ENCODE peak calls at places on chromosomes 7 and 10, in five cellular contexts. L is Peyer's patch; Y is stimulated activated effector memory CD8-positive, alpha-beta T cell treated with anti-CD3 and anti-CD28 coated beads, Interleukin-12 subunit alpha, Interleukin-12 subunit beta, amount 100 ng/mL, for 72 hours; B is GM12892; P is dermis microvascular lymphatic vessel endothelial cell. N is an unnamed sample.

GRCh38 chr7:2100278-2101205 is 132.2 kb downstream of the MAD1L1 start:
- DNase-seq in Y (no peak), L (no peak), B (peak; percentile 63), P (no peak), N (peak; percentile 70)

GRCh38 chr7:89623018-89623672 is 531.1 kb upstream of the STEAP1 start:
- DNase-seq in L (no peak), Y (no peak), B (no peak), P (peak; percentile 12), N (no peak)

GRCh38 chr10:100114460-100114859 is 32.8 kb upstream of the CPN1 start:
- DNase-seq in L (no peak), P (no peak), Y (no peak), B (no peak), N (no peak)

GRCh38 chr10:103238506-103239252 is 7.0 kb upstream of the RPEL1 start:
- DNase-seq in Y (no peak), P (no peak), L (peak; percentile 75), B (no peak), N (no peak)

GRCh38 chr7:127983804-127984332 is 47.4 kb downstream of the LRRC4 start:
- DNase-seq in P (no peak), B (no peak), Y (no peak), L (no peak), N (no peak)

GRCh38 chr7:30585675-30586074 is 9.0 kb upstream of the GARS1 start:
- DNase-seq in B (no peak), L (no peak), P (no peak), Y (no peak), N (no peak)

GRCh38 chr7:129530881-129531391 is 28.6 kb downstream of the SMKR1 start:
- DNase-seq in P (peak; percentile 92), B (no peak), L (no peak), Y (peak; percentile 64), N (no peak)

GRCh38 chr10:79328737-79329504 is 18.3 kb upstream of the PPIF start:
- DNase-seq in B (no peak), L (peak; percentile 72), P (no peak), Y (no peak), N (no peak)

GRCh38 chr7:142323706-142324105 is 65.8 kb upstream of the PRSS58 start:
- DNase-seq in Y (peak; percentile 59), P (peak; percentile 45), B (no peak), L (peak; percentile 58), N (no peak)

GRCh38 chr7:38187794-38188472 is 9.9 kb downstream of the STARD3NL start:
- DNase-seq in L (no peak), Y (no peak), P (no peak), B (no peak), N (no peak)

GRCh38 chr7:129607471-129608120 is 3.9 kb upstream of the NRF1 start:
- DNase-seq in Y (peak; percentile 72), L (no peak), B (peak; percentile 37), P (no peak), N (peak; percentile 30)

GRCh38 chr7:12550956-12551355 is 19.6 kb upstream of the SCIN start:
- DNase-seq in L (no peak), P (no peak), Y (no peak), B (no peak), N (no peak)

GRCh38 chr10:76950354-76950753 is 687.3 kb downstream of the KCNMA1 start:
- DNase-seq in Y (no peak), B (no peak), L (no peak), P (no peak), N (no peak)

GRCh38 chr7:157271315-157271990 is 65.4 kb upstream of the DNAJB6 start:
- DNase-seq in P (no peak), L (no peak), B (no peak), Y (no peak), N (no peak)

GRCh38 chr10:116385311-116385710 is 42.3 kb upstream of the PNLIPRP3 start:
- DNase-seq in P (no peak), B (no peak), L (no peak), Y (no peak), N (no peak)

GRCh38 chr7:33933611-33934281 is 28.4 kb downstream of the BMPER start:
- DNase-seq in Y (no peak), L (no peak), P (no peak), B (no peak), N (no peak)

GRCh38 chr7:74606101-74606908 is 51.2 kb upstream of the GTF2I start:
- DNase-seq in L (peak; percentile 75), P (no peak), B (peak; percentile 58), Y (peak; percentile 65), N (peak; percentile 68)

GRCh38 chr7:22864301-22864700 is 41.7 kb upstream of the TOMM7 start:
- DNase-seq in L (no peak), B (no peak), Y (no peak), P (no peak), N (no peak)

GRCh38 chr10:14665865-14666857 is 108.5 kb downstream of the FAM107B start:
- DNase-seq in L (no peak), Y (no peak), B (no peak), P (no peak), N (no peak)

GRCh38 chr10:21329995-21330627 is 195.4 kb downstream of the SKIDA1 start:
- DNase-seq in Y (no peak), B (no peak), L (no peak), P (peak; percentile 93), N (no peak)